ENCODE peak calls at places on chromosomes 12 and 14, in seven cellular contexts. C is AG09309; O is OCI-LY7; D is islet precursor cell; E is ELF-1; Z is activated CD8-positive, alpha-beta memory T cell treated with anti-CD3 and anti-CD28 coated beads for 4 hours; M is neural crest cell. A is an unnamed sample.

GRCh38 chr12:22755629-22756028 is 130.7 kb downstream of the ETNK1 start:
- DNase-seq in Z (no peak), M (no peak), O (no peak), C (no peak), E (no peak), D (no peak), A (no peak)

GRCh38 chr14:61088081-61088480 is 107.0 kb downstream of the SLC38A6 start:
- DNase-seq in D (no peak), Z (no peak), O (no peak), M (no peak), E (no peak), C (no peak), A (no peak)

GRCh38 chr12:58915634-58916033 is 4.7 kb downstream of the LRIG3 start:
- DNase-seq in O (no peak), E (peak; percentile 31), M (no peak), D (peak; percentile 74), Z (no peak), C (peak; percentile 63), A (peak; percentile 24)

GRCh38 chr12:6056406-6057211 is 67.9 kb downstream of the VWF start:
- DNase-seq in M (peak; percentile 20), D (peak; percentile 89), C (no peak), Z (peak; percentile 31), O (peak; percentile 52), E (peak; percentile 72), A (peak; percentile 40)

GRCh38 chr12:591571-592505 is 71.4 kb downstream of the NINJ2 start:
- DNase-seq in C (no peak), E (peak; percentile 86), M (no peak), O (no peak), D (peak; percentile 75), Z (no peak), A (peak; percentile 78)

GRCh38 chr12:42981379-42981778 is 391.8 kb upstream of the PRICKLE1 start:
- DNase-seq in E (no peak), M (no peak), C (no peak), O (no peak), Z (no peak), D (no peak), A (no peak)

GRCh38 chr12:53063708-53064612 is 14.1 kb downstream of the TNS2 start:
- DNase-seq in O (no peak), C (peak; percentile 67), E (no peak), M (no peak), D (peak; percentile 51), Z (no peak), A (no peak)

GRCh38 chr14:63435204-63435603 is 108.0 kb downstream of the PPP2R5E start:
- DNase-seq in M (no peak), D (no peak), C (no peak), Z (no peak), E (no peak), O (peak; percentile 37), A (no peak)

GRCh38 chr12:47837190-47838171 is 17.8 kb upstream of the HDAC7 start:
- DNase-seq in D (peak; percentile 81), Z (no peak), O (peak; percentile 76), C (no peak), M (peak; percentile 55), E (peak; percentile 75), A (peak; percentile 52)

GRCh38 chr14:88218119-88218915 is 104.8 kb downstream of the KCNK10 start:
- DNase-seq in D (no peak), C (no peak), O (no peak), Z (no peak), E (no peak), M (no peak), A (no peak)

GRCh38 chr12:29961231-29961630 is 177.5 kb upstream of the TMTC1 start:
- DNase-seq in Z (no peak), C (no peak), O (no peak), M (no peak), D (no peak), E (no peak), A (no peak)

GRCh38 chr14:81366259-81366658 is 33.9 kb downstream of the STON2 start:
- DNase-seq in D (no peak), C (no peak), O (no peak), E (no peak), Z (no peak), M (no peak), A (peak; percentile 24)

GRCh38 chr12:130110910-130111309 is 51.4 kb upstream of the FZD10 start:
- DNase-seq in Z (no peak), M (no peak), C (no peak), O (no peak), E (no peak), D (no peak), A (no peak)